ENCODE peak calls at places on chromosomes 12 and 14, in five cellular contexts. N is NB4, Y is left ventricle myocardium inferior, X is AG10803, D is HCT116. P is an unnamed sample.

GRCh38 chr14:50410921-50411320 is 14.2 kb upstream of the CDKL1 start:
- DNase-seq in N (no peak), Y (no peak), X (peak), D (no peak), P (no peak)

GRCh38 chr12:89213139-89213538 is 139.2 kb downstream of the DUSP6 start:
- DNase-seq in N (no peak), Y (no peak), X (no peak), D (no peak), P (no peak)

GRCh38 chr12:79155703-79156102 is 291.1 kb downstream of the SYT1 start:
- DNase-seq in N (peak), Y (no peak), X (peak), D (no peak), P (no peak)

GRCh38 chr14:23660290-23661226 is 24.4 kb downstream of the DHRS2 start:
- DNase-seq in N (no peak), Y (no peak), X (no peak), D (no peak), P (no peak)

GRCh38 chr12:124561231-124561630 is 6.2 kb downstream of the NCOR2 start:
- DNase-seq in N (no peak), Y (no peak), X (no peak), D (no peak), P (no peak)

GRCh38 chr12:11500222-11500860 is 105.0 kb upstream of the PRB2 start:
- DNase-seq in N (peak), Y (peak), X (peak), D (no peak), P (peak)

GRCh38 chr12:113333877-113334785 is 778 bp downstream of the SLC8B1 start:
- DNase-seq in N (peak), Y (peak), X (no peak), D (no peak), P (peak)

GRCh38 chr12:12704593-12705230 is 8.7 kb upstream of the GPR19 start:
- DNase-seq in N (peak), Y (no peak), X (peak), D (peak), P (no peak)

GRCh38 chr14:90405755-90406154 is 8.9 kb downstream of the CALM1 start:
- DNase-seq in N (no peak), Y (no peak), X (no peak), D (no peak), P (no peak)

GRCh38 chr12:120668091-120668796 is 18.7 kb upstream of the MLEC start:
- DNase-seq in N (peak), Y (no peak), X (no peak), D (no peak), P (peak)

GRCh38 chr14:99229654-99230215 is 42.3 kb downstream of the BCL11B start:
- DNase-seq in N (no peak), Y (no peak), X (no peak), D (no peak), P (no peak)

GRCh38 chr14:47935332-47935731 is 259.9 kb upstream of the MDGA2 start:
- DNase-seq in N (no peak), Y (no peak), X (no peak), D (no peak), P (no peak)

GRCh38 chr12:89883630-89884364 is 175.2 kb upstream of the ATP2B1 start:
- DNase-seq in N (no peak), Y (no peak), X (peak), D (no peak), P (no peak)

GRCh38 chr12:113056631-113057488 is at the start of gene DTX1:
- DNase-seq in N (no peak), Y (peak), X (no peak), D (no peak), P (peak)

GRCh38 chr12:60977966-60978365 is 1282.2 kb upstream of the USP15 start:
- DNase-seq in N (no peak), Y (no peak), X (no peak), D (no peak), P (no peak)

GRCh38 chr14:85533821-85534271 is 3.9 kb downstream of the FLRT2 start:
- DNase-seq in N (no peak), Y (no peak), X (no peak), D (no peak), P (peak)

GRCh38 chr14:102418853-102419240 is 56.1 kb downstream of the TECPR2 start:
- DNase-seq in N (no peak), Y (no peak), X (no peak), D (no peak), P (no peak)

GRCh38 chr14:58395815-58396626 is at the start of gene TOMM20L:
- DNase-seq in N (peak), Y (peak), X (peak), D (peak), P (peak)

GRCh38 chr12:66879392-66879791 is 200.5 kb upstream of the GRIP1 start:
- DNase-seq in N (no peak), Y (no peak), X (no peak), D (no peak), P (no peak)

GRCh38 chr12:8662592-8662991 is at the start of gene MFAP5:
- DNase-seq in N (no peak), Y (no peak), X (peak), D (no peak), P (no peak)

GRCh38 chr14:59308706-59309105 is 120.2 kb downstream of the DAAM1 start:
- DNase-seq in N (no peak), Y (no peak), X (peak), D (no peak), P (no peak)

GRCh38 chr14:101876539-101876938 is 87.8 kb upstream of the DYNC1H1 start:
- DNase-seq in N (peak), Y (peak), X (peak), D (no peak), P (no peak)

DNA sequence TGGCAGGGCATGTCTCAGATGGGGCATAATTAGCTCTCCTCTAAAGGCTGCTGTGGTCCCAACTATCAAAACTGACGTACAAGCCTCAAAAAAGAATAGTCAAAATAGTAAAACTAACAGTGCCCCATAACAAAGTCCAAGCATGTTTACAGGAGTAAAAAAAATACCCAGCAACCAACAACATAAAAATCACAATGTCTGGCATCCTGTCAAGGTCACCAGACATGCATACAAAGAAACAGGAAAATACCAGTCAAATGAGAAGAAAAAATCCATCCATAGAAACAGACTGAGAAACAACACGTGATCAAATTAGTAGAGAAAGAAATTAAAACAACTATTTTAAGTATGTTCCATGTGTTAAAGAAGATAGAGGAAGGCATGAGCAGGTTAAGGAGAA is 131.2 kb upstream of the C14orf180 start:
- DNase-seq in N (no peak), Y (no peak), X (no peak), D (no peak), P (no peak)
- H3K4me3 ChIP-seq in N (no peak), Y (no peak), X (no peak), D (no peak), P (no peak)

GRCh38 chr12:101414533-101415119 is 7.1 kb upstream of the ARL1 start:
- DNase-seq in N (peak), Y (no peak), X (peak), D (peak), P (no peak)

DNA sequence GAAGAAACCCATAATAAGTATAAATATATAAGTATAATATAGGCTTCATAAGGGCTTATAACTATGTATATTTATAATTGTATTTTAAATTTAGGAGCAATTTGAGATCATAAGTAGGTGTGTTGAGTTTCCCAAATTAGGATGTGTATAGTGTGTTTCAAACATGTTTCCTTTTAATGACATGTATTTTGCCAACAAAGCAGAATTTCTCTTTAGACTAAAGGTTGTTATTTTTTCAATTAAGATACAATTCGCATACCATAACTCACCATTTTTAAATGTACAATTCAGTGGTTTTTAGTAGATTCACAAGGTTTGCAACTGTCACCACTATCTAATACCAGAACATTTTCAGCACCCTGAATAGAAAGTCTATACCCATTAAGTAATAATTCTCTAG is 7.7 kb upstream of the ARL1 start:
- DNase-seq in N (no peak), Y (no peak), X (no peak), D (no peak), P (no peak)
- TF ChIP-seq CTCF in N (no peak), Y (no peak), X (no peak), D (no peak), P (no peak)

GRCh38 chr14:68945190-68945584 is 33.9 kb downstream of the ACTN1 start:
- DNase-seq in N (no peak), Y (no peak), X (no peak), D (no peak), P (peak)
- H3K4me3 ChIP-seq in N (no peak), Y (no peak), X (no peak), D (no peak), P (no peak)

GRCh38 chr12:21774358-21775129 is at the start of gene KCNJ8:
- DNase-seq in N (peak), Y (peak), X (peak), D (no peak), P (peak)

GRCh38 chr12:21775130-21775920 is 819 bp upstream of the KCNJ8 start:
- DNase-seq in N (no peak), Y (no peak), X (no peak), D (no peak), P (no peak)

GRCh38 chr12:21773799-21774198 is 707 bp downstream of the KCNJ8 start:
- DNase-seq in N (no peak), Y (no peak), X (no peak), D (no peak), P (no peak)

GRCh38 chr12:21771311-21771710 is 3.2 kb downstream of the KCNJ8 start:
- DNase-seq in N (no peak), Y (no peak), X (peak), D (no peak), P (no peak)

DNA sequence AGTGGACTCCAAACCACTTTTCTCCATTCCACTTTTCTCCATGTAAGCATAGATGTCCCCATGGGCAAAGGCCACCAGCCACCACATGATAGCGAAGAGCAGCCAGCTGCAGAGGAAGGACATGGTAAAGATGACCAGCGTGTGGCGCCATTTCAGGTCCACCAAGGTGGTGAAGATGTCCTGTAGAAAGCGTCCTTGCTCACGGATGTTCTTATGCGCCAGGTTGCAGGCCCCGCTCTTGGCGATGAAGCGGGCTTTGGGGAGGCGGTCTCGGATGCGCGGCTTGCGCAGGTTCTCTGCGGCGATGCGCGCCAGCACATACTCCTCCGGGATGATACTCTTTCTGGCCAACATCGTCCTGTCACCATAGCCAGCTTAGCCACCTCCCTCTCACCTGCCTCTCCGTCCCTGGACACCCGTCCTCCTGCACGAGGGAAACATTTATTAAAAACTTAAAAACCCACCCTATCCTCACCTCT is 1.2 kb downstream of the KCNJ8 start:
- DNase-seq in N (peak), Y (peak), X (peak), D (peak), P (peak)
- TF ChIP-seq CTCF in N (peak), Y (peak), X (peak), D (peak), P (no peak)

DNA sequence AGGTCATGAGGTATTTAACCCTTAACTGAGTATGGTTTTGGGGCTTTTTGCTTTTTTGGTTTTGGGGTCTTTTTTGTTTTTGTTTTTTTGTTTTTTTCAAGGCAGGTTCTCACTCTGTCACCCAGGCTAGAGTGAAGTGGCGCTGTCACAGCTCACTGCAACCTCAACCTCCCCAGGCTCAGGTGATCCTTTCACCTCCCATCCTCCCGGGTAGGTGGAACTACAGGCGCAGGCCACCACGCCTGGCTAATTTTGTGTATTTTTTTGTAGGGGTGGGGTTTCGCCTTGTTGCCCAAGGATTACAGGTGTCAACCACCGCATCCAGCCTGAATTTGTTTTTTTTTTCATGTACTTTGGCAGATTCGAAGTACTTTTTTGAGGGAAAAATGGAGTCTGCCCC is 19.9 kb downstream of the RAP1B start:
- DNase-seq in N (no peak), Y (no peak), X (no peak), D (no peak), P (no peak)
- H3K4me3 ChIP-seq in N (no peak), Y (no peak), X (no peak), D (no peak), P (no peak)

GRCh38 chr12:15208140-15208539 is 13.1 kb downstream of the RERG start:
- DNase-seq in N (peak), Y (no peak), X (peak), D (no peak), P (no peak)
- TF ChIP-seq CTCF in N (no peak), Y (peak), X (peak), D (peak), P (peak)

GRCh38 chr12:69239922-69240624 is 704 bp downstream of the CPSF6 start:
- DNase-seq in N (peak), Y (peak), X (peak), D (no peak), P (peak)

GRCh38 chr12:69239286-69239921 is at the start of gene CPSF6:
- DNase-seq in N (peak), Y (peak), X (peak), D (peak), P (peak)

GRCh38 chr12:69241444-69242092 is 2.2 kb downstream of the CPSF6 start:
- DNase-seq in N (peak), Y (no peak), X (no peak), D (no peak), P (no peak)

GRCh38 chr12:69240625-69240984 is 1.2 kb downstream of the CPSF6 start:
- DNase-seq in N (peak), Y (no peak), X (no peak), D (no peak), P (no peak)

GRCh38 chr12:69243099-69244084 is 4.0 kb downstream of the CPSF6 start:
- DNase-seq in N (peak), Y (no peak), X (no peak), D (no peak), P (no peak)
- H3K4me3 ChIP-seq in N (peak), Y (peak), X (no peak), D (no peak), P (no peak)

GRCh38 chr14:33412450-33412849 is 473.8 kb downstream of the NPAS3 start:
- DNase-seq in N (no peak), Y (no peak), X (no peak), D (no peak), P (no peak)

GRCh38 chr14:33408291-33408690 is 469.6 kb downstream of the NPAS3 start:
- DNase-seq in N (no peak), Y (no peak), X (no peak), D (no peak), P (no peak)

DNA sequence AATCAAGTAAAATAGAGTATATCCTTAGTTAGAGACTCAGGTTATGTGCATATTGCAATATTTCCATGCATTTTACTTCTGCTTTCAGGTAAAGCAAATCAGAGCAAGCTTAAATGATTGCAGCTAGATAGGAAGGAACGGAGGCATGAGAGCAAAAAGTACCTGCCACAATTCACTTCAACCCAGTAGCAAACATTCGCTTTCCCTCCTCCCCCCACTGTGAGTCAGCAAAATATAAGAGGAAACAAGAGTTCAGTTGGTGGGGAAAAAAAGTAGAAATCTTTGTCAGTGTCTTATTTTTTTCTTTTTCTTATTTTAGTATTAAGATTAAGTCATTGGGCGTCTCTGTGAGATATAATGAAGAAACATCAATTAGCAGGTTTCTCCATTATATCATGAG is 475.4 kb downstream of the NPAS3 start:
- DNase-seq in N (peak), Y (no peak), X (no peak), D (no peak), P (no peak)
- TF ChIP-seq CTCF in N (no peak), Y (no peak), X (no peak), D (no peak), P (no peak)

GRCh38 chr12:57133916-57134315 is 5.6 kb downstream of the LRP1 start:
- DNase-seq in N (no peak), Y (peak), X (no peak), D (no peak), P (no peak)
- H3K4me3 ChIP-seq in N (no peak), Y (peak), X (peak), D (no peak), P (no peak)